ENCODE peak calls at places on chromosomes 6 and 20, in six cellular contexts. H is neuronal stem cell; X is tibial artery; Z is EH; C is activated T-helper 9 cell treated with anti-CD3 and anti-CD28 coated beads, Interleukin-2, amount 50 U/mL, for 16 hours; T is pancreas. U is an unnamed sample.

GRCh38 chr6:40307712-40308111 is 279.5 kb downstream of the LRFN2 start:
- DNase-seq in H (no peak), T (no peak), X (no peak), C (no peak), Z (no peak), U (no peak)

GRCh38 chr6:53048431-53049195 is 16.6 kb upstream of the FBXO9 start:
- DNase-seq in T (no peak), Z (peak; percentile 91), C (no peak), X (no peak), H (no peak), U (peak; percentile 36)

GRCh38 chr20:18443841-18444240 is 23.0 kb downstream of the DZANK1 start:
- DNase-seq in H (no peak), T (no peak), X (no peak), C (no peak), Z (peak; percentile 58), U (no peak)

GRCh38 chr20:5222919-5223634 is 93.7 kb downstream of the PROKR2 start:
- DNase-seq in X (no peak), T (no peak), Z (peak; percentile 71), C (peak; percentile 20), H (peak; percentile 47), U (peak; percentile 75)

GRCh38 chr6:27814665-27815424 is 97.4 kb downstream of the OR2B2 start:
- DNase-seq in X (no peak), H (peak; percentile 91), C (peak; percentile 40), T (peak; percentile 63), Z (peak; percentile 95), U (peak; percentile 83)

GRCh38 chr6:169234634-169235033 is 19.0 kb downstream of the THBS2 start:
- DNase-seq in Z (no peak), C (no peak), T (no peak), X (no peak), H (no peak), U (no peak)

GRCh38 chr6:137240168-137240567 is 21.0 kb upstream of the IFNGR1 start:
- DNase-seq in H (no peak), X (peak; percentile 81), C (no peak), T (no peak), Z (peak; percentile 94), U (no peak)

GRCh38 chr6:35729722-35730121 is 7.1 kb upstream of the ARMC12 start:
- DNase-seq in Z (no peak), T (no peak), C (no peak), X (no peak), H (no peak), U (no peak)

GRCh38 chr6:142210606-142211005 is 63.5 kb downstream of the VTA1 start:
- DNase-seq in H (no peak), C (no peak), T (no peak), X (no peak), Z (peak; percentile 43), U (no peak)

GRCh38 chr6:52352239-52353008 is 9.5 kb upstream of the PAQR8 start:
- DNase-seq in T (no peak), H (no peak), Z (peak; percentile 98), X (no peak), C (no peak), U (peak; percentile 51)

GRCh38 chr6:68728124-68728523 is 93.0 kb downstream of the ADGRB3 start:
- DNase-seq in T (no peak), H (no peak), X (no peak), C (no peak), Z (no peak), U (no peak)

GRCh38 chr20:63835031-63835858 is 4.2 kb upstream of the ZBTB46 start:
- DNase-seq in T (peak; percentile 95), C (no peak), Z (peak; percentile 100), X (peak; percentile 93), H (peak; percentile 92), U (peak; percentile 76)

GRCh38 chr6:157855325-157855724 is 32.3 kb downstream of the SNX9 start:
- DNase-seq in X (no peak), T (no peak), Z (no peak), C (no peak), H (no peak), U (no peak)

GRCh38 chr20:32893878-32894483 is 35.3 kb downstream of the EFCAB8 start:
- DNase-seq in Z (peak; percentile 23), H (peak; percentile 8), C (no peak), T (no peak), X (no peak), U (peak; percentile 68)

GRCh38 chr20:10591956-10592521 is 81.8 kb downstream of the JAG1 start:
- DNase-seq in T (no peak), C (no peak), H (no peak), Z (peak; percentile 93), X (no peak), U (no peak)

GRCh38 chr6:32940656-32941411 is at the start of gene HLA-DMB:
- DNase-seq in C (no peak), X (no peak), Z (peak; percentile 77), H (peak; percentile 73), T (no peak), U (peak; percentile 82)

GRCh38 chr20:59645761-59646171 is 41.4 kb downstream of the PHACTR3 start:
- DNase-seq in Z (no peak), X (no peak), T (no peak), C (no peak), H (no peak), U (no peak)

GRCh38 chr6:73562557-73562956 is 41.7 kb upstream of the EEF1A1 start:
- DNase-seq in H (no peak), Z (no peak), T (no peak), X (no peak), C (no peak), U (no peak)

GRCh38 chr6:94254689-94255088 is 835.3 kb upstream of the EPHA7 start:
- DNase-seq in X (no peak), H (no peak), T (no peak), Z (no peak), C (no peak), U (no peak)

GRCh38 chr20:11716239-11716944 is 201.3 kb upstream of the BTBD3 start:
- DNase-seq in T (no peak), C (no peak), X (no peak), H (no peak), Z (peak; percentile 88), U (no peak)

GRCh38 chr6:127457444-127458064 is 1.6 kb downstream of the KIAA0408 start:
- DNase-seq in C (no peak), Z (peak; percentile 64), H (no peak), T (no peak), X (no peak), U (no peak)

GRCh38 chr20:15528386-15529111 is 1044.7 kb downstream of the KIF16B start:
- DNase-seq in C (no peak), X (no peak), T (no peak), H (no peak), Z (peak; percentile 23), U (no peak)

GRCh38 chr6:13488015-13488895 is 855 bp upstream of the GFOD1 start:
- DNase-seq in H (no peak), Z (peak; percentile 39), X (peak; percentile 80), T (peak; percentile 84), C (peak; percentile 3), U (peak; percentile 61)

GRCh38 chr6:99019341-99019740 is 71.6 kb upstream of the FBXL4 start:
- DNase-seq in T (no peak), C (no peak), Z (no peak), X (no peak), H (no peak), U (no peak)

GRCh38 chr6:95244749-95245148 is 332.6 kb upstream of the MANEA start:
- DNase-seq in H (no peak), Z (no peak), X (no peak), C (no peak), T (no peak), U (no peak)

GRCh38 chr6:123803862-123804681 is at the start of gene NKAIN2:
- DNase-seq in H (peak; percentile 57), Z (no peak), X (no peak), C (no peak), T (peak; percentile 62), U (peak; percentile 29)

GRCh38 chr6:2222275-2222842 is 23.0 kb downstream of the GMDS start:
- DNase-seq in T (no peak), Z (no peak), C (no peak), X (no peak), H (no peak), U (no peak)

GRCh38 chr20:53072923-53073579 is 100.9 kb downstream of the TSHZ2 start:
- DNase-seq in T (no peak), C (no peak), Z (no peak), X (no peak), H (no peak), U (no peak)

GRCh38 chr6:95469511-95469910 is 107.8 kb upstream of the MANEA start:
- DNase-seq in Z (no peak), H (no peak), T (no peak), X (no peak), C (no peak), U (no peak)

GRCh38 chr6:18107061-18107460 is 15.4 kb downstream of the NHLRC1 start:
- DNase-seq in Z (no peak), H (no peak), C (no peak), T (no peak), X (no peak), U (no peak)

GRCh38 chr6:146803601-146804000 is 204.8 kb downstream of the ADGB start:
- DNase-seq in H (no peak), C (no peak), X (no peak), T (peak; percentile 56), Z (peak; percentile 20), U (no peak)

GRCh38 chr6:89257346-89257745 is 40.2 kb upstream of the GABRR1 start:
- DNase-seq in T (no peak), C (no peak), H (no peak), X (no peak), Z (no peak), U (no peak)

U was measured in GM13976.